ENCODE peak calls at places on chromosome 21, in six cellular contexts. K is psoas muscle, D is brain microvascular endothelial cell, V is left colon, X is GM12892, M is NCI-H1417. G is an unnamed sample.

GRCh38 chr21:36388835-36389234 is 3.6 kb downstream of the CHAF1B start:
- DNase-seq in K (no peak), D (peak), V (no peak), X (no peak), M (peak), G (no peak)

GRCh38 chr21:43958364-43959158 is 53.5 kb upstream of the TRAPPC10 start:
- DNase-seq in K (peak), D (no peak), V (no peak), X (no peak), M (no peak), G (no peak)

GRCh38 chr21:31142600-31142999 is 104.3 kb upstream of the KRTAP19-8 start:
- DNase-seq in K (no peak), D (no peak), V (no peak), X (no peak), M (peak), G (no peak)

GRCh38 chr21:28267449-28267848 is 725.2 kb downstream of the LTN1 start:
- DNase-seq in K (no peak), D (no peak), V (no peak), X (no peak), M (no peak), G (no peak)

GRCh38 chr21:43903451-43904091 is 38.5 kb downstream of the AGPAT3 start:
- DNase-seq in K (peak), D (no peak), V (peak), X (no peak), M (peak), G (no peak)

GRCh38 chr21:45055861-45056260 is 18.5 kb upstream of the ADARB1 start:
- DNase-seq in K (no peak), D (no peak), V (no peak), X (no peak), M (peak), G (no peak)

GRCh38 chr21:29342394-29342957 is 43.8 kb downstream of the BACH1 start:
- DNase-seq in K (peak), D (peak), V (peak), X (no peak), M (no peak), G (peak)

GRCh38 chr21:33831962-33832659 is 83.5 kb downstream of the ATP5PO start:
- DNase-seq in K (no peak), D (no peak), V (no peak), X (no peak), M (no peak), G (no peak)

GRCh38 chr21:45383615-45384201 is 21.3 kb upstream of the COL18A1 start:
- DNase-seq in K (peak), D (no peak), V (no peak), X (no peak), M (no peak), G (no peak)

GRCh38 chr21:41993744-41994143 is 16.4 kb downstream of the ZBTB21 start:
- DNase-seq in K (no peak), D (peak), V (no peak), X (no peak), M (no peak), G (no peak)

GRCh38 chr21:46375560-46376230 is 51.7 kb downstream of the PCNT start:
- DNase-seq in K (peak), D (no peak), V (no peak), X (no peak), M (no peak), G (no peak)

G was measured in RCC 7860.